ENCODE peak calls at places on chromosomes 16 and 17, in five cellular contexts. R, J, Q, G and S are unnamed samples.
A peak's percentile ranks its signal among the peaks of the same experiment; 100 is the strongest.

GRCh38 chr16:27690604-27691003 is 140.7 kb downstream of the KATNIP start:
- DNase-seq in R (no peak), J (no peak), Q (no peak), G (no peak), S (peak; percentile 41)

GRCh38 chr16:88941051-88941932 is 35.7 kb downstream of the CBFA2T3 start:
- DNase-seq in R (no peak), J (no peak), Q (peak; percentile 32), G (no peak), S (peak; percentile 68)

GRCh38 chr17:61385869-61386245 is 13.8 kb upstream of the TBX2 start:
- DNase-seq in R (no peak), J (no peak), Q (no peak), G (no peak), S (no peak)

GRCh38 chr17:28641579-28641978 is 3.4 kb downstream of the BLTP2 start:
- DNase-seq in R (no peak), J (no peak), Q (no peak), G (no peak), S (no peak)

GRCh38 chr17:17342242-17342945 is 39.2 kb downstream of the NT5M start:
- DNase-seq in R (no peak), J (no peak), Q (no peak), G (no peak), S (no peak)

GRCh38 chr17:76915840-76916510 is 47.8 kb downstream of the MGAT5B start:
- DNase-seq in R (no peak), J (no peak), Q (no peak), G (no peak), S (no peak)

GRCh38 chr17:34254651-34255380 is at the start of gene CCL2:
- DNase-seq in R (no peak), J (no peak), Q (no peak), G (no peak), S (peak; percentile 52)

GRCh38 chr16:3180445-3180878 is 7.5 kb upstream of the OR1F1 start:
- DNase-seq in R (no peak), J (no peak), Q (no peak), G (no peak), S (no peak)

GRCh38 chr17:48100591-48101011 is 677 bp downstream of the CBX1 start:
- DNase-seq in R (no peak), J (no peak), Q (peak; percentile 34), G (peak; percentile 73), S (peak; percentile 73)

GRCh38 chr17:69448431-69449102 is 34.1 kb downstream of the MAP2K6 start:
- DNase-seq in R (no peak), J (no peak), Q (no peak), G (no peak), S (peak; percentile 65)

GRCh38 chr17:42675348-42675983 is 1.3 kb downstream of the PLEKHH3 start:
- DNase-seq in R (no peak), J (no peak), Q (no peak), G (no peak), S (no peak)

GRCh38 chr16:66673691-66674090 is 22.9 kb downstream of the CMTM4 start:
- DNase-seq in R (no peak), J (no peak), Q (no peak), G (no peak), S (no peak)

GRCh38 chr16:85246473-85246872 is 134.2 kb upstream of the CIBAR2 start:
- DNase-seq in R (no peak), J (no peak), Q (no peak), G (no peak), S (peak; percentile 44)

GRCh38 chr17:48457080-48457836 is 27.2 kb upstream of the SKAP1 start:
- DNase-seq in R (no peak), J (peak; percentile 66), Q (peak; percentile 62), G (peak; percentile 78), S (peak; percentile 76)

GRCh38 chr16:11542069-11542775 is 44.5 kb downstream of the LITAF start:
- DNase-seq in R (no peak), J (no peak), Q (no peak), G (no peak), S (no peak)

GRCh38 chr17:46003907-46004748 is 5.1 kb downstream of the STH start:
- DNase-seq in R (no peak), J (no peak), Q (no peak), G (no peak), S (no peak)

GRCh38 chr16:71358464-71359031 is at the start of gene CALB2:
- DNase-seq in R (no peak), J (peak; percentile 30), Q (peak; percentile 75), G (peak; percentile 85), S (peak; percentile 88)

GRCh38 chr17:7328009-7328408 is 1.1 kb downstream of the NEURL4 start:
- DNase-seq in R (no peak), J (no peak), Q (no peak), G (no peak), S (no peak)

GRCh38 chr17:61216066-61216465 is 183.6 kb upstream of the TBX2 start:
- DNase-seq in R (no peak), J (no peak), Q (no peak), G (no peak), S (no peak)

GRCh38 chr16:11395008-11395948 is 50.0 kb downstream of the RMI2 start:
- DNase-seq in R (no peak), J (no peak), Q (no peak), G (no peak), S (no peak)

GRCh38 chr17:21353326-21354010 is 22.7 kb upstream of the KCNJ12 start:
- DNase-seq in R (no peak), J (no peak), Q (no peak), G (no peak), S (no peak)

GRCh38 chr16:4089251-4089810 is 26.9 kb downstream of the ADCY9 start:
- DNase-seq in R (no peak), J (no peak), Q (no peak), G (no peak), S (no peak)

GRCh38 chr17:29931253-29931932 is 1.4 kb upstream of the SSH2 start:
- DNase-seq in R (no peak), J (peak; percentile 65), Q (peak; percentile 29), G (no peak), S (peak; percentile 57)

GRCh38 chr17:6894206-6894528 is 62.6 kb upstream of the TEKT1 start:
- DNase-seq in R (no peak), J (no peak), Q (no peak), G (no peak), S (no peak)

GRCh38 chr16:27254262-27254811 is 14.2 kb downstream of the NSMCE1 start:
- DNase-seq in R (no peak), J (no peak), Q (no peak), G (no peak), S (no peak)

GRCh38 chr17:65297384-65297783 is 160.2 kb downstream of the RGS9 start:
- DNase-seq in R (no peak), J (no peak), Q (no peak), G (no peak), S (no peak)

GRCh38 chr16:51236583-51236982 is 85.5 kb upstream of the SALL1 start:
- DNase-seq in R (no peak), J (no peak), Q (no peak), G (no peak), S (no peak)

GRCh38 chr16:68253721-68254120 is 8.5 kb downstream of the PLA2G15 start:
- DNase-seq in R (no peak), J (no peak), Q (no peak), G (no peak), S (no peak)

GRCh38 chr16:5508371-5508770 is 410.8 kb upstream of the EEF2KMT start:
- DNase-seq in R (no peak), J (no peak), Q (no peak), G (no peak), S (no peak)

GRCh38 chr16:23575834-23576233 is 18.3 kb downstream of the UBFD1 start:
- DNase-seq in R (no peak), J (no peak), Q (no peak), G (no peak), S (no peak)
- TF ChIP-seq CTCF in R (no peak), J (no peak), Q (no peak), G (no peak), S (no peak)

DNA sequence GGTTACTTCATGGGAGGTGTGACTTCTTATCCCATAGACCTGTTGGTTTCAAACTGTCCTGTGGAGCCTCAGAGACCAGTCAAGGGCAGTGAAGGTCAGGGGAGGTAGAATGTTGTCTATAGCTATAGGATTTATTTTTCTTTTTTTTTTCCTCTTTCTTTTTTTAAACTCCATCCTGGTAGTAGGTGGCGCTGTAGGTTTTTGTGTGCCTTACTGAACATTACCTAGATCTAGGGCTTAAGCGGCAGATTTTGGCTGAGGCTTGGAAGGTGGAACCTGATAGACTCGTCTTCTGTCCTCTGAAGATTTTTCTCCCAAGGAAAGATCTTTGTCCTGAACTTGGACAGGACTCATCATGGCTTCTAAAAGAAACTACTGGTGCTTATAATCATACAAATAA is 8.2 kb upstream of the LASP1NB start:
- DNase-seq in R (no peak), J (no peak), Q (no peak), G (peak; percentile 13), S (no peak)
- TF ChIP-seq CTCF in R (no peak), J (no peak), Q (no peak), G (no peak), S (no peak)

GRCh38 chr16:49489686-49490320 is 116.2 kb downstream of the C16orf78 start:
- DNase-seq in R (no peak), J (no peak), Q (no peak), G (no peak), S (no peak)
- TF ChIP-seq CTCF in R (no peak), J (no peak), Q (no peak), G (no peak), S (no peak)

GRCh38 chr17:16304832-16305231 is 48.4 kb downstream of the CENPV start:
- DNase-seq in R (no peak), J (peak; percentile 10), Q (no peak), G (no peak), S (peak; percentile 25)
- TF ChIP-seq CTCF in R (peak; percentile 61), J (peak; percentile 46), Q (peak; percentile 63), G (peak; percentile 73), S (peak; percentile 45)

GRCh38 chr16:78242231-78242630 is 142.8 kb downstream of the WWOX start:
- DNase-seq in R (no peak), J (no peak), Q (no peak), G (no peak), S (no peak)
- TF ChIP-seq CTCF in R (no peak), J (no peak), Q (no peak), G (no peak), S (no peak)